ENCODE peak calls at places on chromosomes 16 and 17, in eight cellular contexts. X, Y, R, V, I, S, Z and C are unnamed samples.

GRCh38 chr17:76925333-76925935 is 57.2 kb downstream of the MGAT5B start:
- DNase-seq in X (no peak), Y (no peak), R (no peak), V (no peak), I (no peak), S (no peak), Z (no peak), C (no peak)

GRCh38 chr17:10415161-10415560 is 6.6 kb downstream of the MYH8 start:
- DNase-seq in X (no peak), Y (no peak), R (no peak), V (no peak), I (no peak), S (no peak), Z (no peak), C (no peak)

GRCh38 chr17:43175213-43176118 is 4.5 kb downstream of the NBR1 start:
- DNase-seq in X (no peak), Y (no peak), R (no peak), V (peak), I (peak), S (no peak), Z (peak), C (no peak)

GRCh38 chr16:72099377-72099818 is 5.8 kb downstream of the DHX38 start:
- DNase-seq in X (peak), Y (no peak), R (no peak), V (no peak), I (peak), S (peak), Z (peak), C (peak)

GRCh38 chr17:44887016-44887415 is 12.2 kb downstream of the EFTUD2 start:
- DNase-seq in X (no peak), Y (no peak), R (no peak), V (no peak), I (no peak), S (no peak), Z (no peak), C (no peak)

GRCh38 chr16:2791174-2791573 is 3.8 kb upstream of the PRSS33 start:
- DNase-seq in X (no peak), Y (no peak), R (no peak), V (no peak), I (no peak), S (no peak), Z (no peak), C (no peak)

GRCh38 chr16:35440875-35441274 is 1981.5 kb downstream of the TP53TG3F start:
- DNase-seq in X (no peak), Y (no peak), R (no peak), V (no peak), I (no peak), S (no peak), Z (no peak), C (no peak)

GRCh38 chr17:28030386-28030785 is 12.1 kb upstream of the NLK start:
- DNase-seq in X (no peak), Y (no peak), R (peak), V (no peak), I (no peak), S (no peak), Z (no peak), C (no peak)

GRCh38 chr17:76170114-76170513 is 29.1 kb upstream of the FOXJ1 start:
- DNase-seq in X (no peak), Y (no peak), R (no peak), V (no peak), I (no peak), S (no peak), Z (no peak), C (no peak)

GRCh38 chr17:57470906-57471305 is 214.6 kb downstream of the MSI2 start:
- DNase-seq in X (no peak), Y (no peak), R (no peak), V (no peak), I (no peak), S (no peak), Z (no peak), C (no peak)

GRCh38 chr16:51017969-51018368 is 133.1 kb downstream of the SALL1 start:
- DNase-seq in X (no peak), Y (no peak), R (no peak), V (no peak), I (no peak), S (no peak), Z (no peak), C (no peak)

GRCh38 chr17:42287305-42288077 is 807 bp upstream of the STAT5A start:
- DNase-seq in X (peak), Y (no peak), R (no peak), V (no peak), I (no peak), S (peak), Z (no peak), C (peak)

GRCh38 chr16:3879258-3879886 is 1.1 kb downstream of the CREBBP start:
- DNase-seq in X (no peak), Y (no peak), R (no peak), V (no peak), I (no peak), S (peak), Z (no peak), C (no peak)

GRCh38 chr17:395179-395578 is 42.6 kb upstream of the RPH3AL start:
- DNase-seq in X (no peak), Y (no peak), R (no peak), V (no peak), I (no peak), S (no peak), Z (no peak), C (no peak)

GRCh38 chr17:13931752-13932477 is 137.4 kb upstream of the COX10 start:
- DNase-seq in X (no peak), Y (no peak), R (no peak), V (peak), I (peak), S (peak), Z (peak), C (no peak)

GRCh38 chr16:15770512-15770911 is 86.3 kb downstream of the MYH11 start:
- DNase-seq in X (no peak), Y (no peak), R (no peak), V (no peak), I (peak), S (no peak), Z (no peak), C (no peak)

GRCh38 chr17:14038206-14038605 is 31.1 kb upstream of the COX10 start:
- DNase-seq in X (no peak), Y (no peak), R (no peak), V (peak), I (peak), S (no peak), Z (peak), C (no peak)

GRCh38 chr16:70691223-70692129 is 5.6 kb upstream of the MTSS2 start:
- DNase-seq in X (no peak), Y (peak), R (no peak), V (peak), I (peak), S (peak), Z (peak), C (peak)

GRCh38 chr16:11610580-11610979 is 23.9 kb upstream of the LITAF start:
- DNase-seq in X (no peak), Y (no peak), R (no peak), V (no peak), I (no peak), S (no peak), Z (no peak), C (no peak)

GRCh38 chr17:79951361-79952264 is 84.1 kb downstream of the TBC1D16 start:
- DNase-seq in X (no peak), Y (no peak), R (no peak), V (peak), I (peak), S (peak), Z (peak), C (peak)

GRCh38 chr16:29710227-29711219 is 31.5 kb downstream of the QPRT start:
- DNase-seq in X (peak), Y (no peak), R (no peak), V (peak), I (peak), S (peak), Z (peak), C (peak)

GRCh38 chr17:68290268-68290954 is 516 bp downstream of the SLC16A6 start:
- DNase-seq in X (peak), Y (no peak), R (no peak), V (no peak), I (peak), S (peak), Z (no peak), C (peak)

GRCh38 chr17:42653179-42654124 is 5.6 kb upstream of the TUBG2 start:
- DNase-seq in X (no peak), Y (no peak), R (no peak), V (peak), I (peak), S (no peak), Z (no peak), C (no peak)

GRCh38 chr16:14301150-14302030 is 230.3 kb downstream of the MRTFB start:
- DNase-seq in X (peak), Y (no peak), R (no peak), V (no peak), I (peak), S (no peak), Z (no peak), C (peak)

GRCh38 chr17:64984776-64985521 is 65.7 kb upstream of the LRRC37A3 start:
- DNase-seq in X (peak), Y (no peak), R (no peak), V (peak), I (peak), S (peak), Z (no peak), C (no peak)

GRCh38 chr17:1487939-1488825 is 4.3 kb downstream of the MYO1C start:
- DNase-seq in X (peak), Y (no peak), R (no peak), V (peak), I (peak), S (peak), Z (peak), C (peak)

GRCh38 chr17:56929362-56929969 is 15.6 kb upstream of the TRIM25 start:
- DNase-seq in X (no peak), Y (no peak), R (no peak), V (no peak), I (no peak), S (no peak), Z (no peak), C (no peak)

GRCh38 chr17:48384164-48384563 is 45.9 kb downstream of the SKAP1 start:
- DNase-seq in X (no peak), Y (no peak), R (no peak), V (no peak), I (no peak), S (no peak), Z (no peak), C (no peak)

GRCh38 chr16:46974352-46974751 is 878 bp upstream of the DNAJA2 start:
- DNase-seq in X (peak), Y (no peak), R (no peak), V (no peak), I (no peak), S (no peak), Z (no peak), C (peak)

GRCh38 chr16:28989363-28989762 is 4.5 kb downstream of the LAT start:
- DNase-seq in X (no peak), Y (no peak), R (no peak), V (no peak), I (no peak), S (no peak), Z (no peak), C (no peak)

GRCh38 chr17:81432873-81433451 is 37.7 kb downstream of the BAHCC1 start:
- DNase-seq in X (no peak), Y (no peak), R (peak), V (no peak), I (no peak), S (no peak), Z (no peak), C (no peak)

GRCh38 chr16:58855291-58855823 is 121.2 kb upstream of the GOT2 start:
- DNase-seq in X (no peak), Y (no peak), R (no peak), V (no peak), I (no peak), S (no peak), Z (no peak), C (no peak)

GRCh38 chr17:40561871-40562611 is 3.2 kb downstream of the CCR7 start:
- DNase-seq in X (peak), Y (no peak), R (no peak), V (no peak), I (no peak), S (no peak), Z (no peak), C (no peak)

GRCh38 chr16:49347476-49347875 is 26.1 kb upstream of the C16orf78 start:
- DNase-seq in X (no peak), Y (no peak), R (no peak), V (no peak), I (no peak), S (no peak), Z (no peak), C (no peak)